ENCODE peak calls at places on chromosomes 12 and 14, in eight cellular contexts. R is kidney epithelial cell, H is IMR-90, G is AG10803, C is GM12865, Z is PC-9, S is HepG2, O is cardiac muscle cell. Q is an unnamed sample.

GRCh38 chr12:120093592-120094355 is 22.8 kb downstream of the RAB35 start:
- DNase-seq in Z (no peak), R (no peak), O (peak), G (no peak), H (no peak), S (no peak), C (no peak), Q (no peak)

GRCh38 chr12:55849616-55850015 is 6.9 kb upstream of the MMP19 start:
- DNase-seq in G (no peak), C (no peak), H (no peak), Z (no peak), S (no peak), O (no peak), R (no peak), Q (no peak)

GRCh38 chr12:115885040-115885439 is 392.5 kb downstream of the MED13L start:
- DNase-seq in G (no peak), S (no peak), O (no peak), H (no peak), C (no peak), Z (peak), R (no peak), Q (no peak)

GRCh38 chr14:77988966-77989365 is 181.2 kb upstream of the NRXN3 start:
- DNase-seq in Z (no peak), R (peak), O (no peak), S (peak), G (peak), C (no peak), H (peak), Q (peak)

GRCh38 chr14:78530078-78530477 is 359.9 kb downstream of the NRXN3 start:
- DNase-seq in S (no peak), G (no peak), H (no peak), R (no peak), C (peak), O (peak), Z (no peak), Q (no peak)

GRCh38 chr14:37034410-37035285 is 137.8 kb downstream of the SLC25A21 start:
- DNase-seq in S (no peak), O (no peak), G (peak), R (no peak), Z (no peak), C (peak), H (peak), Q (no peak)

GRCh38 chr12:6038160-6038559 is 86.3 kb downstream of the VWF start:
- DNase-seq in R (peak), H (peak), O (peak), G (peak), S (peak), Z (peak), C (peak), Q (peak)

GRCh38 chr12:104792570-104792969 is 165.5 kb downstream of the SLC41A2 start:
- DNase-seq in Z (peak), O (peak), H (peak), R (peak), S (no peak), G (peak), C (no peak), Q (peak)

GRCh38 chr14:71729581-71729980 is 202.6 kb upstream of the RGS6 start:
- DNase-seq in C (no peak), G (no peak), H (no peak), S (no peak), O (no peak), Z (no peak), R (no peak), Q (no peak)

GRCh38 chr12:27123642-27124041 is 41.3 kb upstream of the C12orf71 start:
- DNase-seq in R (no peak), H (no peak), S (peak), C (peak), G (peak), O (peak), Z (no peak), Q (no peak)

GRCh38 chr12:109888179-109889020 is 8.1 kb upstream of the GLTP start:
- DNase-seq in S (no peak), C (peak), Z (peak), G (peak), R (peak), H (peak), O (no peak), Q (no peak)

GRCh38 chr14:105326891-105327694 is 12.5 kb downstream of the PACS2 start:
- DNase-seq in C (no peak), S (no peak), O (no peak), R (no peak), H (no peak), Z (no peak), G (no peak), Q (no peak)

GRCh38 chr14:20580242-20580641 is 7.6 kb downstream of the RNASE11 start:
- DNase-seq in C (no peak), O (no peak), S (no peak), H (no peak), G (no peak), Z (no peak), R (no peak), Q (no peak)

GRCh38 chr12:7042847-7043246 is 17.7 kb upstream of the C1S start:
- DNase-seq in H (peak), Z (peak), S (peak), O (peak), C (peak), G (peak), R (no peak), Q (peak)

DNA sequence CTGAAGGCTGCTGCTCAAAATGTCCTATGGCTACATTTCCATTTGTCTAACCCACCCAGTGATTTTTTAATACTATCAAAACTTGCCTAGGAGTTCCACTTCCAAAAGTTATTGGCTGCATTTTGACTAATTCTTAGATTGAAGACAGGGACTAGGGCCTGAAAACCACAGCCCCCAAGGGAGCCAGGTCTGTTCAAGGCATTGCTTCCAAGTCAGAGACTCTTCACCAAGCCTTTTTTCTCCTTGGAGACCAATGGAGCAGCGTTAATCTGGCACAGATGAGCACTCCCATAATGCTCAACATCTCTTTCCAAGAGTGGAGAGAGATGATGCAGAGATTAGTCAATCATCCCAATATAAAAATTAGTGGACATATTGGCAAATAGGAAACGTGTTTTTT is 112.5 kb upstream of the HIF1A start:
- DNase-seq in G (peak), S (no peak), O (no peak), C (no peak), Z (peak), H (no peak), R (no peak), Q (no peak)
- H3K4me3 ChIP-seq in G (no peak), S (no peak), O (no peak), C (no peak), Z (no peak), H (no peak), R (no peak), Q (no peak)

DNA sequence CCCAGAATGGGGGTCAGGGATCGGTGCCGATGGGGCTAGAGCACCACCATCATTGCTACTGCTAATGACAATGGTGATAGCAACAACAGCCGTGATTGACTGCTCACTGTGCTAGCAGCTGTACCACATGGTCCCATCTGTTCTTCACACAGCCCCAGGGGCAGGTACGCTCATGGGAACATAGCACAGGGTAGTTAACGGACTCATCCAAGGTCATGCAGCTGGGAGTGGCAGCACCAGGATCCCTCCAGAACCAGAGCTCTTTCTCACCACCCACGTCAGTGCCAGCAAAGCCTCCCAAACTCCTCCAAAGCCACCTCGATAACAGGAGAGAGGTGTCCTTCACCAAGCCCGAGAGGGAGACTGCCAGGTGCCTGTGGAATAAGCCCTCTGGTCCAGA is 11.2 kb upstream of the DYNC1H1 start:
- DNase-seq in O (no peak), Z (no peak), H (no peak), C (no peak), S (no peak), R (no peak), G (no peak), Q (no peak)
- TF ChIP-seq CTCF in O (no peak), Z (no peak), H (no peak), C (no peak), S (no peak), R (no peak), G (no peak), Q (no peak)

DNA sequence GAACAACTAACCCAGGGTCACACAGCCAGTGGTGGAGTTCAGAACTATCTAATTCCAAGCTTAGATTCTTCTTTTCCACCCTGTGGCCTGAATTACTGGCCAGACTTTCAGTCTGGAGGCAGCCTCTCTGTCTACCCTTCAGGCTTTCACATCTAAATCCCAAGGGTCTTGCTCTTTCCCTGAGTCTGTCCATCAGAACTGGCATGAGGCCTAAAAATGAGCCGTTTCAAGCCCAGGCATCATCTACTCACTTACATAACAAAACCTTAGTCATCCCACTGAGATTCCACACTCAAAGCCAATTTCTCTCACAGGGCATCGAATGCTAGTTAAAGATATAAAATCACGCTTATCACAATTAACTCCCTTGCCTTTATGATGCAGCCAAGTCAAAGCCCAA is 1.3 kb upstream of the PTGDR start:
- DNase-seq in O (no peak), Z (no peak), G (peak), H (peak), C (no peak), R (no peak), S (no peak), Q (no peak)
- H3K4me3 ChIP-seq in O (no peak), Z (no peak), G (no peak), H (no peak), C (no peak), R (no peak), S (no peak), Q (no peak)

DNA sequence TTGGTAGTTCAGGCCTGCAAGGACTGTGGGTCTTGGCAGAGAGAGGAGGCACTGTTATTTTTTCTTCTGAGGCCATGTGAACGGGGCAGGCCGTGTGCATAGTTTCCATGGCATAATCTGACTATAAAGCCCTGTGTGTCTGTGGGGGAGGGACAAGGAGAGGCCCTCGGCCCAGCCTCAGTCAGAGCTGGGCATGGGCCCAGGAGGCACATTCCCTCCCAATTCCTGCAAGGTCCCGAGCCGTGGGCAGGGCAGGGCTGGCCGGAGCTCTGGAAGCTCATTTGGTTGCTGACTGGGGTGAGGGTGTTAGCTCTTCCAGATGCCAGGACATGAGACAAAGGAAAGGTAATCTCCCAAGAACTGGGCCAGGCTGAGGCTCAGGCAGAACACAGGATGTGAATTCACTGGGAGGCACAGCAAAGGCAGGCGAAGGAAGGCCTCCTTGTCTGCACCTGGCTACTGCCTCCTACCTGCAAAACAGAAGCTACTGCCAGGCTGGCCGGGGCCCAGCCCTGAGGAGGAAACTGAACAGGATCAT is 22.0 kb upstream of the PLEKHG3 start:
- DNase-seq in Z (no peak), C (no peak), S (no peak), H (peak), O (no peak), R (no peak), G (peak), Q (peak)
- TF ChIP-seq CTCF in Z (no peak), C (no peak), S (no peak), H (no peak), O (no peak), R (peak), G (no peak), Q (no peak)

DNA sequence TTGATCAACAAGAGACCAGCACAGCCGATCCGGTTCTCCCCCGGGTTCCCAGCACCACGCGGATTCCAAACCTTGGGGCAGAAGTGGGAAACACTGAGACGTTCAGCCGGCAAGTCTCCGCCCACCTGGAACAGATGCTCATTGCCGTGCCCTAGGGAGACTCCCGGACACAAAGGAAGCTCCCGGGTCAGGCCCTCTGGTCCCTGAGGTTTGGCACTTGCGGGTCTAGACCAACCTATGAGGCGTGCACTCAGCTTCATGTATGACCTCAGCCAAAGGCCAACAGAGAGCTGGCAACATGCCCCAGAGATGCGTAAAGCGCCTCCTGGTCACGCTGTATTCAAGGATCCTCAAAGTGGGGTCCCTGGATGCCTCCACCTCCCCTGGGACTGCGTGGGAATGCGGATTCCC is 2.5 kb downstream of the RIMBP2 start:
- DNase-seq in G (no peak), Z (no peak), R (no peak), H (no peak), C (no peak), S (no peak), O (no peak), Q (no peak)
- H3K4me3 ChIP-seq in G (no peak), Z (no peak), R (no peak), H (no peak), C (no peak), S (no peak), O (no peak), Q (no peak)

DNA sequence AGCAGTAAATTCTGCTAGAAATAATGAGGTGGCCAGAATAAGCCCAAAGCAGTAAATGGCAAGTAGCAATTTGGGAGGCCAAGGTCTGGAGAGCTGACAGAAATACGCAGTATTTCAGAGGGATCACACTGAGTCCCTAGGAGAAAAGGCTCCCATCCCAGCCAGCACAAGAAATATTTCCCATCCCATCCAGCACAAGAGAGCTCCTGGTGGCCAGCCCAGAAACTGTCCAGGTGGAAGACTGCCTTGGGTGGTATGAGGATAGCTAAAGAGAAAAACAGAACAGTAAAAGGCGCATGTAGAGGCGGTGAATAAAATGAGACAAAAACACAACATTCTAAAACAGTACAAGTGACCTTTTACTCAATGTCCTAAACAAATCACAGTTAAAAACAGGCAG is 120.7 kb downstream of the HECTD4 start:
- DNase-seq in Z (no peak), G (no peak), O (no peak), H (no peak), R (no peak), C (no peak), S (peak), Q (no peak)
- TF ChIP-seq CTCF in Z (no peak), G (no peak), O (peak), H (peak), R (peak), C (no peak), S (peak), Q (peak)

GRCh38 chr14:22509036-22509709 is 79.9 kb downstream of the DAD1 start:
- DNase-seq in R (no peak), O (no peak), C (peak), H (no peak), Z (no peak), S (no peak), G (no peak), Q (no peak)
- H3K4me3 ChIP-seq in R (no peak), O (no peak), C (peak), H (no peak), Z (no peak), S (no peak), G (no peak), Q (no peak)

GRCh38 chr14:99807413-99808132 is 14.4 kb downstream of the EML1 start:
- DNase-seq in O (no peak), H (no peak), C (no peak), R (no peak), Z (no peak), S (no peak), G (peak), Q (no peak)
- TF ChIP-seq CTCF in O (no peak), H (no peak), C (no peak), R (no peak), Z (no peak), S (no peak), G (peak), Q (no peak)

GRCh38 chr14:88049271-88049670 is 44.3 kb downstream of the GPR65 start:
- DNase-seq in H (no peak), S (no peak), O (no peak), R (no peak), Z (no peak), G (no peak), C (no peak), Q (no peak)
- H3K4me3 ChIP-seq in H (no peak), S (no peak), O (no peak), R (no peak), Z (no peak), G (no peak), C (no peak), Q (no peak)

GRCh38 chr12:113645183-113645582 is 173.5 kb upstream of the LHX5 start:
- DNase-seq in R (no peak), S (no peak), G (no peak), O (no peak), Z (no peak), C (no peak), H (no peak), Q (no peak)

GRCh38 chr12:113643575-113643974 is 171.9 kb upstream of the LHX5 start:
- DNase-seq in H (no peak), C (no peak), S (no peak), O (no peak), G (no peak), Z (no peak), R (no peak), Q (no peak)

GRCh38 chr12:113650476-113650875 is 178.8 kb upstream of the LHX5 start:
- DNase-seq in H (no peak), S (no peak), G (no peak), O (no peak), C (no peak), R (no peak), Z (no peak), Q (no peak)

GRCh38 chr12:113649256-113649830 is 177.7 kb upstream of the LHX5 start:
- DNase-seq in O (no peak), G (no peak), S (no peak), H (no peak), C (no peak), R (no peak), Z (no peak), Q (no peak)

DNA sequence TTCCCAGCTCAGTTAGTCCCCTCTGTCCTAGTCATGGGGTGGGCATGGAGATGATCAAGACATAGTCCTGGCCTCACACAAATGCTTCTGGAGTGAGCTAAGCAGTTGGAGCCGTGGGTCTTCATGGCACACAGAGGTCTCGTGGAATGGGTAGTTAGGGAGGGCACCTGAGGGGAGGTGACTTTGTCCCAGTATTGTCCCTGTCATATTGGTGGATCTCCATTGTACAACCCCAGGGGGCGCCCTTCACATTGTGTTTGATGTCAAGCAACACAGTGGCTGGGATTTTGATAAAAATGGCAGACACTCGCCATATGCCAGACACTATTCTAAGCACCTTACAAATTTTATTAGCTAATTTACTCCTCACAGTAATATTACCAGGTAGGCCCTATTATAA is 175.4 kb upstream of the LHX5 start:
- DNase-seq in R (no peak), S (peak), H (no peak), C (peak), Z (no peak), O (no peak), G (no peak), Q (no peak)
- TF ChIP-seq CTCF in R (peak), S (peak), H (no peak), C (no peak), Z (peak), O (peak), G (no peak), Q (peak)

Q was measured in epithelial cell of proximal tubule.